ENCODE peak calls at places on chromosomes 13 and 19, in five cellular contexts. One of them, this sample, is unnamed.

GRCh38 chr13:52034616-52035226 is 10.2 kb downstream of the UTP14C start:
- DNase-seq in MCF 10A: no peak
- DNase-seq in ovary: no peak
- DNase-seq in AML-193: no peak
- DNase-seq in activated naive CD8-positive, alpha-beta T cell treated with anti-CD3 and anti-CD28 coated beads for 36 hours: no peak
- DNase-seq in this sample: no peak

GRCh38 chr19:13056052-13056660 is 46.5 kb downstream of the LYL1 start:
- DNase-seq in MCF 10A: peak
- DNase-seq in ovary: peak
- DNase-seq in AML-193: no peak
- DNase-seq in activated naive CD8-positive, alpha-beta T cell treated with anti-CD3 and anti-CD28 coated beads for 36 hours: no peak
- DNase-seq in this sample: no peak

GRCh38 chr13:28794370-28794769 is 25.8 kb upstream of the MTUS2 start:
- DNase-seq in MCF 10A: no peak
- DNase-seq in ovary: no peak
- DNase-seq in AML-193: no peak
- DNase-seq in activated naive CD8-positive, alpha-beta T cell treated with anti-CD3 and anti-CD28 coated beads for 36 hours: no peak
- DNase-seq in this sample: no peak

GRCh38 chr13:40666905-40667621 is 622 bp upstream of the FOXO1 start:
- DNase-seq in MCF 10A: peak
- DNase-seq in ovary: peak
- DNase-seq in AML-193: peak
- DNase-seq in activated naive CD8-positive, alpha-beta T cell treated with anti-CD3 and anti-CD28 coated beads for 36 hours: no peak
- DNase-seq in this sample: no peak

GRCh38 chr13:93881418-93881817 is 598.1 kb downstream of the DCT start:
- DNase-seq in MCF 10A: peak
- DNase-seq in ovary: no peak
- DNase-seq in AML-193: no peak
- DNase-seq in activated naive CD8-positive, alpha-beta T cell treated with anti-CD3 and anti-CD28 coated beads for 36 hours: no peak
- DNase-seq in this sample: no peak

GRCh38 chr13:114115796-114116195 is 16.6 kb downstream of the RASA3 start:
- DNase-seq in MCF 10A: no peak
- DNase-seq in ovary: peak
- DNase-seq in AML-193: no peak
- DNase-seq in activated naive CD8-positive, alpha-beta T cell treated with anti-CD3 and anti-CD28 coated beads for 36 hours: no peak
- DNase-seq in this sample: no peak

GRCh38 chr19:43470288-43470687 is 4.9 kb upstream of the LYPD3 start:
- DNase-seq in MCF 10A: no peak
- DNase-seq in ovary: no peak
- DNase-seq in AML-193: no peak
- DNase-seq in activated naive CD8-positive, alpha-beta T cell treated with anti-CD3 and anti-CD28 coated beads for 36 hours: peak
- DNase-seq in this sample: no peak

GRCh38 chr13:97030705-97031452 is 36.6 kb upstream of the OXGR1 start:
- DNase-seq in MCF 10A: peak
- DNase-seq in ovary: no peak
- DNase-seq in AML-193: peak
- DNase-seq in activated naive CD8-positive, alpha-beta T cell treated with anti-CD3 and anti-CD28 coated beads for 36 hours: no peak
- DNase-seq in this sample: no peak

GRCh38 chr19:43905897-43906296 is 29.2 kb downstream of the ZNF45 start:
- DNase-seq in MCF 10A: no peak
- DNase-seq in ovary: no peak
- DNase-seq in AML-193: no peak
- DNase-seq in activated naive CD8-positive, alpha-beta T cell treated with anti-CD3 and anti-CD28 coated beads for 36 hours: no peak
- DNase-seq in this sample: no peak

GRCh38 chr19:1590641-1591397 is 1.8 kb downstream of the MBD3 start:
- DNase-seq in MCF 10A: peak
- DNase-seq in ovary: no peak
- DNase-seq in AML-193: no peak
- DNase-seq in activated naive CD8-positive, alpha-beta T cell treated with anti-CD3 and anti-CD28 coated beads for 36 hours: peak
- DNase-seq in this sample: no peak

This sample was measured in SIG-M5.